ENCODE peak calls at places on chromosomes 16 and 17, in five cellular contexts. W is heart left ventricle, V is GM13976, X is activated gamma-delta T cell treated with Interleukin-2 at 50 U/mL for 16 hours, K is LoVo. G is an unnamed sample.

GRCh38 chr16:4094138-4094773 is 22.0 kb downstream of the ADCY9 start:
- DNase-seq in W (no peak), V (no peak), X (no peak), K (no peak), G (no peak)

GRCh38 chr16:84617068-84617630 is 729 bp downstream of the COTL1 start:
- DNase-seq in W (peak), V (peak), X (peak), K (no peak), G (peak)

GRCh38 chr16:89099905-89100304 is 6.3 kb downstream of the ACSF3 start:
- DNase-seq in W (no peak), V (no peak), X (peak), K (no peak), G (no peak)

GRCh38 chr16:965487-965886 is 5.3 kb downstream of the LMF1 start:
- DNase-seq in W (no peak), V (no peak), X (no peak), K (no peak), G (no peak)

GRCh38 chr16:88856122-88856827 is 472 bp downstream of the GALNS start:
- DNase-seq in W (no peak), V (no peak), X (no peak), K (no peak), G (no peak)

GRCh38 chr17:3805581-3805980 is 4.6 kb upstream of the ITGAE start:
- DNase-seq in W (no peak), V (no peak), X (no peak), K (no peak), G (no peak)

GRCh38 chr16:28155293-28155692 is 56.5 kb downstream of the XPO6 start:
- DNase-seq in W (no peak), V (no peak), X (no peak), K (no peak), G (no peak)

GRCh38 chr16:74296120-74296464 is 522 bp upstream of the PSMD7 start:
- DNase-seq in W (no peak), V (no peak), X (no peak), K (no peak), G (no peak)

GRCh38 chr16:8572919-8573724 is 17.2 kb downstream of the TMEM114 start:
- DNase-seq in W (no peak), V (peak), X (no peak), K (no peak), G (peak)

GRCh38 chr17:75603123-75603522 is 15.5 kb downstream of the MYO15B start:
- DNase-seq in W (no peak), V (no peak), X (no peak), K (no peak), G (no peak)

GRCh38 chr17:38747385-38748328 is 479 bp downstream of the PCGF2 start:
- DNase-seq in W (peak), V (peak), X (no peak), K (no peak), G (no peak)

GRCh38 chr17:12098568-12098967 is 77.9 kb downstream of the MAP2K4 start:
- DNase-seq in W (no peak), V (peak), X (no peak), K (no peak), G (no peak)

GRCh38 chr16:2529061-2529931 is 1.9 kb downstream of the CEMP1 start:
- DNase-seq in W (peak), V (no peak), X (no peak), K (no peak), G (no peak)

GRCh38 chr17:32477220-32477619 is 9.6 kb upstream of the CDK5R1 start:
- DNase-seq in W (no peak), V (no peak), X (no peak), K (no peak), G (no peak)

GRCh38 chr17:55062921-55063320 is 94.4 kb downstream of the STXBP4 start:
- DNase-seq in W (no peak), V (no peak), X (no peak), K (no peak), G (peak)

GRCh38 chr17:29393451-29393850 is 3.3 kb downstream of the TAOK1 start:
- DNase-seq in W (no peak), V (no peak), X (no peak), K (no peak), G (no peak)

GRCh38 chr16:74601131-74601871 is 5.6 kb downstream of the GLG1 start:
- DNase-seq in W (no peak), V (no peak), X (peak), K (peak), G (no peak)

GRCh38 chr17:77827461-77827968 is 131.0 kb upstream of the TNRC6C start:
- DNase-seq in W (no peak), V (no peak), X (no peak), K (no peak), G (no peak)